ENCODE peak calls at places on chromosomes 5 and 9, in five cellular contexts. One of them, this sample, is unnamed.

GRCh38 chr9:127418037-127418471 is 6.1 kb upstream of the ZNF79 start:
- DNase-seq in epithelial cell of esophagus: no peak
- DNase-seq in naive B cell: peak; percentile 24
- DNase-seq in amygdala: no peak
- DNase-seq in EL: no peak
- DNase-seq in this sample: no peak

GRCh38 chr5:122099060-122099790 is 21.2 kb upstream of the LOX start:
- DNase-seq in epithelial cell of esophagus: peak; percentile 84
- DNase-seq in naive B cell: no peak
- DNase-seq in amygdala: no peak
- DNase-seq in EL: peak; percentile 90
- DNase-seq in this sample: no peak

GRCh38 chr5:10157085-10157669 is 92.5 kb downstream of the ATPSCKMT start:
- DNase-seq in epithelial cell of esophagus: no peak
- DNase-seq in naive B cell: no peak
- DNase-seq in amygdala: no peak
- DNase-seq in EL: no peak
- DNase-seq in this sample: no peak

GRCh38 chr5:10503997-10504761 is 59.7 kb upstream of the ANKRD33B start:
- DNase-seq in epithelial cell of esophagus: no peak
- DNase-seq in naive B cell: no peak
- DNase-seq in amygdala: no peak
- DNase-seq in EL: no peak
- DNase-seq in this sample: no peak

GRCh38 chr5:16983022-16983639 is 47.0 kb upstream of the MYO10 start:
- DNase-seq in epithelial cell of esophagus: no peak
- DNase-seq in naive B cell: no peak
- DNase-seq in amygdala: peak; percentile 17
- DNase-seq in EL: peak; percentile 59
- DNase-seq in this sample: no peak

GRCh38 chr5:41835625-41836024 is 34.6 kb downstream of the OXCT1 start:
- DNase-seq in epithelial cell of esophagus: peak; percentile 74
- DNase-seq in naive B cell: no peak
- DNase-seq in amygdala: peak; percentile 51
- DNase-seq in EL: peak; percentile 90
- DNase-seq in this sample: no peak

GRCh38 chr5:38193015-38193581 is 65.3 kb upstream of the EGFLAM start:
- DNase-seq in epithelial cell of esophagus: peak; percentile 68
- DNase-seq in naive B cell: peak; percentile 14
- DNase-seq in amygdala: peak; percentile 47
- DNase-seq in EL: peak; percentile 63
- DNase-seq in this sample: no peak

GRCh38 chr9:82466616-82467251 is 478.2 kb downstream of the SPATA31D1 start:
- DNase-seq in epithelial cell of esophagus: peak; percentile 26
- DNase-seq in naive B cell: no peak
- DNase-seq in amygdala: no peak
- DNase-seq in EL: no peak
- DNase-seq in this sample: no peak

GRCh38 chr5:41252036-41252435 is 38.7 kb upstream of the C6 start:
- DNase-seq in epithelial cell of esophagus: no peak
- DNase-seq in naive B cell: no peak
- DNase-seq in amygdala: no peak
- DNase-seq in EL: no peak
- DNase-seq in this sample: no peak

GRCh38 chr5:88833371-88834107 is 49.4 kb downstream of the MEF2C start:
- DNase-seq in epithelial cell of esophagus: peak; percentile 12
- DNase-seq in naive B cell: peak; percentile 41
- DNase-seq in amygdala: no peak
- DNase-seq in EL: no peak
- DNase-seq in this sample: no peak

GRCh38 chr5:166441-167372 is 24.6 kb upstream of the LRRC14B start:
- DNase-seq in epithelial cell of esophagus: no peak
- DNase-seq in naive B cell: no peak
- DNase-seq in amygdala: no peak
- DNase-seq in EL: no peak
- DNase-seq in this sample: no peak

GRCh38 chr9:105142406-105143092 is 101.9 kb upstream of the SLC44A1 start:
- DNase-seq in epithelial cell of esophagus: no peak
- DNase-seq in naive B cell: no peak
- DNase-seq in amygdala: no peak
- DNase-seq in EL: no peak
- DNase-seq in this sample: no peak

GRCh38 chr5:181189962-181190710 is 14.9 kb downstream of the TRIM7 start:
- DNase-seq in epithelial cell of esophagus: no peak
- DNase-seq in naive B cell: peak; percentile 46
- DNase-seq in amygdala: no peak
- DNase-seq in EL: peak; percentile 32
- DNase-seq in this sample: no peak

GRCh38 chr5:146213210-146213838 is 9.9 kb downstream of the RBM27 start:
- DNase-seq in epithelial cell of esophagus: peak; percentile 39
- DNase-seq in naive B cell: no peak
- DNase-seq in amygdala: no peak
- DNase-seq in EL: no peak
- DNase-seq in this sample: no peak

GRCh38 chr5:124949862-124950261 is 203.4 kb upstream of the ZNF608 start:
- DNase-seq in epithelial cell of esophagus: no peak
- DNase-seq in naive B cell: no peak
- DNase-seq in amygdala: no peak
- DNase-seq in EL: peak; percentile 10
- DNase-seq in this sample: no peak

GRCh38 chr5:95530441-95530840 is 24.3 kb downstream of the SKIC3 start:
- DNase-seq in epithelial cell of esophagus: peak; percentile 84
- DNase-seq in naive B cell: no peak
- DNase-seq in amygdala: no peak
- DNase-seq in EL: peak; percentile 82
- DNase-seq in this sample: no peak

GRCh38 chr9:120913673-120914266 is 12.8 kb downstream of the TRAF1 start:
- DNase-seq in epithelial cell of esophagus: no peak
- DNase-seq in naive B cell: no peak
- DNase-seq in amygdala: no peak
- DNase-seq in EL: no peak
- DNase-seq in this sample: no peak

GRCh38 chr5:130335116-130335515 is 430.9 kb downstream of the CHSY3 start:
- DNase-seq in epithelial cell of esophagus: peak; percentile 63
- DNase-seq in naive B cell: no peak
- DNase-seq in amygdala: no peak
- DNase-seq in EL: no peak
- DNase-seq in this sample: no peak

GRCh38 chr5:135539430-135540005 is 3.8 kb upstream of the NEUROG1 start:
- DNase-seq in epithelial cell of esophagus: no peak
- DNase-seq in naive B cell: no peak
- DNase-seq in amygdala: no peak
- DNase-seq in EL: no peak
- DNase-seq in this sample: no peak

GRCh38 chr9:137241490-137242328 is 622 bp downstream of the TUBB4B start:
- DNase-seq in epithelial cell of esophagus: peak; percentile 80
- DNase-seq in naive B cell: no peak
- DNase-seq in amygdala: no peak
- DNase-seq in EL: peak; percentile 60
- DNase-seq in this sample: no peak

GRCh38 chr5:151020304-151021031 is at the start of gene GPX3:
- DNase-seq in epithelial cell of esophagus: peak; percentile 55
- DNase-seq in naive B cell: peak; percentile 49
- DNase-seq in amygdala: peak; percentile 58
- DNase-seq in EL: peak; percentile 65
- DNase-seq in this sample: no peak

GRCh38 chr5:82259172-82259800 is 18.9 kb downstream of the RPS23 start:
- DNase-seq in epithelial cell of esophagus: peak; percentile 29
- DNase-seq in naive B cell: no peak
- DNase-seq in amygdala: no peak
- DNase-seq in EL: peak; percentile 18
- DNase-seq in this sample: no peak

GRCh38 chr5:27855491-27855890 is 817.1 kb upstream of the CDH9 start:
- DNase-seq in epithelial cell of esophagus: no peak
- DNase-seq in naive B cell: no peak
- DNase-seq in amygdala: no peak
- DNase-seq in EL: no peak
- DNase-seq in this sample: no peak

GRCh38 chr9:76049341-76049740 is 158.9 kb downstream of the PCSK5 start:
- DNase-seq in epithelial cell of esophagus: no peak
- DNase-seq in naive B cell: no peak
- DNase-seq in amygdala: no peak
- DNase-seq in EL: no peak
- DNase-seq in this sample: no peak

GRCh38 chr9:126860077-126860756 is at the start of gene ZBTB34:
- DNase-seq in epithelial cell of esophagus: peak; percentile 57
- DNase-seq in naive B cell: peak; percentile 80
- DNase-seq in amygdala: peak; percentile 58
- DNase-seq in EL: peak; percentile 63
- DNase-seq in this sample: no peak

GRCh38 chr9:89723696-89724095 is 118.9 kb downstream of the GADD45G start:
- DNase-seq in epithelial cell of esophagus: no peak
- DNase-seq in naive B cell: no peak
- DNase-seq in amygdala: no peak
- DNase-seq in EL: no peak
- DNase-seq in this sample: no peak

GRCh38 chr9:109922617-109923260 is 142.7 kb downstream of the PALM2AKAP2 start:
- DNase-seq in epithelial cell of esophagus: peak; percentile 24
- DNase-seq in naive B cell: no peak
- DNase-seq in amygdala: no peak
- DNase-seq in EL: no peak
- DNase-seq in this sample: no peak

GRCh38 chr5:93192107-93192506 is 388.9 kb downstream of the NR2F1-AS1 start:
- DNase-seq in epithelial cell of esophagus: peak; percentile 78
- DNase-seq in naive B cell: no peak
- DNase-seq in amygdala: no peak
- DNase-seq in EL: peak; percentile 94
- DNase-seq in this sample: no peak

GRCh38 chr5:98099448-98100105 is 673.9 kb upstream of the RGMB start:
- DNase-seq in epithelial cell of esophagus: peak; percentile 41
- DNase-seq in naive B cell: no peak
- DNase-seq in amygdala: no peak
- DNase-seq in EL: peak; percentile 14
- DNase-seq in this sample: no peak

GRCh38 chr9:27471789-27472585 is 52.1 kb upstream of the IFNK start:
- DNase-seq in epithelial cell of esophagus: no peak
- DNase-seq in naive B cell: no peak
- DNase-seq in amygdala: no peak
- DNase-seq in EL: no peak
- DNase-seq in this sample: no peak

GRCh38 chr5:8831251-8831650 is 714.6 kb downstream of the SEMA5A start:
- DNase-seq in epithelial cell of esophagus: no peak
- DNase-seq in naive B cell: no peak
- DNase-seq in amygdala: no peak
- DNase-seq in EL: no peak
- DNase-seq in this sample: no peak

GRCh38 chr9:35882265-35882848 is 12.2 kb upstream of the OR13J1 start:
- DNase-seq in epithelial cell of esophagus: peak; percentile 79
- DNase-seq in naive B cell: peak; percentile 77
- DNase-seq in amygdala: peak; percentile 16
- DNase-seq in EL: peak; percentile 75
- DNase-seq in this sample: peak; percentile 38

GRCh38 chr9:68496356-68496755 is 44.3 kb downstream of the TMEM252 start:
- DNase-seq in epithelial cell of esophagus: no peak
- DNase-seq in naive B cell: no peak
- DNase-seq in amygdala: no peak
- DNase-seq in EL: peak; percentile 6
- DNase-seq in this sample: no peak

GRCh38 chr9:136740971-136741884 is 1.5 kb downstream of the LCN10 start:
- DNase-seq in epithelial cell of esophagus: no peak
- DNase-seq in naive B cell: no peak
- DNase-seq in amygdala: no peak
- DNase-seq in EL: no peak
- DNase-seq in this sample: no peak

GRCh38 chr9:78756813-78757510 is 460.0 kb downstream of the PSAT1 start:
- DNase-seq in epithelial cell of esophagus: no peak
- DNase-seq in naive B cell: peak; percentile 18
- DNase-seq in amygdala: no peak
- DNase-seq in EL: no peak
- DNase-seq in this sample: no peak